ENCODE peak calls at places on chromosomes 12 and 14, in four cellular contexts. Y, W, V and D are unnamed samples.

GRCh38 chr12:69579029-69579428 is 6.2 kb upstream of the CCT2 start:
- DNase-seq in Y (no peak), W (no peak), V (no peak), D (no peak)

GRCh38 chr12:40099423-40099853 is 6.4 kb downstream of the SLC2A13 start:
- DNase-seq in Y (no peak), W (no peak), V (no peak), D (no peak)

GRCh38 chr12:27805238-27805637 is 25.2 kb upstream of the MANSC4 start:
- DNase-seq in Y (no peak), W (no peak), V (no peak), D (no peak)

GRCh38 chr12:32903763-32904162 is 7.2 kb upstream of the PKP2 start:
- DNase-seq in Y (no peak), W (no peak), V (no peak), D (no peak)

GRCh38 chr14:65832431-65833253 is 420.1 kb downstream of the FUT8 start:
- DNase-seq in Y (no peak), W (no peak), V (no peak), D (no peak)

GRCh38 chr12:87311206-87311605 is 718.0 kb downstream of the C12orf50 start:
- DNase-seq in Y (no peak), W (no peak), V (no peak), D (no peak)

GRCh38 chr14:31489680-31490079 is 1.8 kb upstream of the GPR33 start:
- DNase-seq in Y (no peak), W (no peak), V (no peak), D (no peak)

GRCh38 chr12:46898152-46898931 is 72.5 kb upstream of the SLC38A4 start:
- DNase-seq in Y (no peak), W (no peak), V (no peak), D (no peak)

GRCh38 chr12:116037941-116038837 is 239.3 kb downstream of the MED13L start:
- DNase-seq in Y (no peak), W (peak; percentile 40), V (no peak), D (no peak)

GRCh38 chr12:109461846-109462766 is 15.0 kb downstream of the KCTD10 start:
- DNase-seq in Y (peak; percentile 85), W (peak; percentile 94), V (no peak), D (peak; percentile 94)

GRCh38 chr14:54642950-54643695 is 76.2 kb downstream of the SAMD4A start:
- DNase-seq in Y (no peak), W (no peak), V (no peak), D (no peak)

GRCh38 chr12:73678335-73678734 is 859.3 kb upstream of the ATXN7L3B start:
- DNase-seq in Y (no peak), W (no peak), V (no peak), D (no peak)

GRCh38 chr12:81542621-81543020 is 216.5 kb downstream of the PPFIA2 start:
- DNase-seq in Y (no peak), W (no peak), V (no peak), D (no peak)

GRCh38 chr12:128864516-128865186 is 11.4 kb downstream of the GLT1D1 start:
- DNase-seq in Y (peak; percentile 15), W (no peak), V (no peak), D (no peak)

GRCh38 chr12:50121636-50122035 is 9.6 kb downstream of the COX14 start:
- DNase-seq in Y (no peak), W (no peak), V (no peak), D (no peak)

GRCh38 chr12:130967631-130968030 is 13.9 kb downstream of the ADGRD1 start:
- DNase-seq in Y (no peak), W (no peak), V (peak; percentile 15), D (no peak)

GRCh38 chr14:100771121-100771800 is 44.6 kb downstream of the DLK1 start:
- DNase-seq in Y (no peak), W (no peak), V (no peak), D (peak; percentile 64)

GRCh38 chr12:101480849-101481248 is 5.7 kb downstream of the SPIC start:
- DNase-seq in Y (no peak), W (no peak), V (no peak), D (no peak)

GRCh38 chr14:53882684-53883083 is 73.9 kb downstream of the BMP4 start:
- DNase-seq in Y (no peak), W (no peak), V (no peak), D (no peak)

GRCh38 chr12:3173008-3173553 is 95.9 kb downstream of the TSPAN9 start:
- DNase-seq in Y (no peak), W (no peak), V (no peak), D (peak; percentile 24)

GRCh38 chr12:47353508-47353907 is 273.7 kb upstream of the AMIGO2 start:
- DNase-seq in Y (no peak), W (no peak), V (no peak), D (no peak)

GRCh38 chr12:2017724-2018337 is 13.6 kb upstream of the DCP1B start:
- DNase-seq in Y (no peak), W (no peak), V (no peak), D (no peak)

GRCh38 chr14:61607570-61608244 is 87.6 kb upstream of the HIF1A start:
- DNase-seq in Y (no peak), W (no peak), V (no peak), D (no peak)

GRCh38 chr14:97336179-97336578 is 539.0 kb downstream of the VRK1 start:
- DNase-seq in Y (no peak), W (no peak), V (no peak), D (no peak)

GRCh38 chr14:52315355-52315718 is 1.2 kb downstream of the PTGER2 start:
- DNase-seq in Y (no peak), W (no peak), V (no peak), D (no peak)

GRCh38 chr12:102950107-102950949 is 7.1 kb upstream of the ASCL1 start:
- DNase-seq in Y (no peak), W (no peak), V (no peak), D (no peak)

GRCh38 chr12:98519257-98519907 is 4.0 kb downstream of the TMPO start:
- DNase-seq in Y (no peak), W (no peak), V (no peak), D (no peak)

GRCh38 chr12:31897791-31898503 is 61.3 kb upstream of the RESF1 start:
- DNase-seq in Y (peak; percentile 51), W (no peak), V (peak; percentile 67), D (no peak)